ENCODE peak calls at places on chromosomes 13 and 19, in five cellular contexts. O is gastrocnemius medialis, I is A549, A is body of pancreas, G is transverse colon. Q is an unnamed sample.

GRCh38 chr13:48159436-48160225 is 64.7 kb upstream of the MED4 start:
- DNase-seq in O (no peak), I (no peak), A (no peak), G (no peak), Q (no peak)

GRCh38 chr13:98546402-98546801 is 30.5 kb downstream of the STK24 start:
- DNase-seq in O (no peak), I (no peak), A (no peak), G (no peak), Q (no peak)

GRCh38 chr19:5228932-5229777 is 111.5 kb downstream of the PTPRS start:
- DNase-seq in O (no peak), I (peak), A (no peak), G (no peak), Q (no peak)

GRCh38 chr19:33621065-33621785 is 528 bp upstream of the CHST8 start:
- DNase-seq in O (no peak), I (no peak), A (no peak), G (no peak), Q (no peak)

GRCh38 chr13:52454459-52454824 is 836 bp upstream of the CKAP2 start:
- DNase-seq in O (no peak), I (no peak), A (no peak), G (peak), Q (peak)

GRCh38 chr19:54209748-54210494 is 9.3 kb downstream of the RPS9 start:
- DNase-seq in O (peak), I (peak), A (peak), G (peak), Q (peak)

GRCh38 chr19:8148410-8149231 is 771 bp downstream of the FBN3 start:
- DNase-seq in O (no peak), I (no peak), A (no peak), G (no peak), Q (no peak)

GRCh38 chr19:3049089-3049488 is 13.2 kb downstream of the TLE5 start:
- DNase-seq in O (no peak), I (no peak), A (no peak), G (no peak), Q (no peak)

GRCh38 chr13:48831248-48831647 is 144.5 kb upstream of the FNDC3A start:
- DNase-seq in O (no peak), I (no peak), A (no peak), G (no peak), Q (no peak)

GRCh38 chr13:100818706-100819105 is 144.1 kb upstream of the TMTC4 start:
- DNase-seq in O (no peak), I (no peak), A (peak), G (no peak), Q (no peak)

GRCh38 chr13:51134763-51135365 is 23.8 kb upstream of the C13orf42 start:
- DNase-seq in O (no peak), I (no peak), A (no peak), G (no peak), Q (no peak)

GRCh38 chr19:44904426-44904994 is 1.1 kb upstream of the APOE start:
- DNase-seq in O (no peak), I (no peak), A (no peak), G (no peak), Q (no peak)

GRCh38 chr13:80783926-80784325 is 443.0 kb upstream of the SPRY2 start:
- DNase-seq in O (no peak), I (no peak), A (no peak), G (no peak), Q (no peak)

GRCh38 chr13:44576396-44577235 is 486 bp upstream of the TSC22D1 start:
- DNase-seq in O (no peak), I (no peak), A (peak), G (peak), Q (peak)

GRCh38 chr13:64158910-64159309 is 2743.3 kb upstream of the PCDH20 start:
- DNase-seq in O (no peak), I (no peak), A (no peak), G (no peak), Q (no peak)

GRCh38 chr13:23993439-23993980 is 96.2 kb upstream of the C1QTNF9B start:
- DNase-seq in O (no peak), I (no peak), A (no peak), G (no peak), Q (no peak)

GRCh38 chr13:99948411-99948810 is 23.2 kb downstream of the ZIC5 start:
- DNase-seq in O (no peak), I (no peak), A (no peak), G (no peak), Q (no peak)

GRCh38 chr13:110109910-110110309 is 197.0 kb downstream of the COL4A1 start:
- DNase-seq in O (peak), I (no peak), A (peak), G (peak), Q (no peak)

GRCh38 chr13:36418022-36418805 is 14.1 kb upstream of the CCNA1 start:
- DNase-seq in O (no peak), I (no peak), A (peak), G (no peak), Q (peak)

GRCh38 chr19:8617984-8618383 is 7.5 kb upstream of the ADAMTS10 start:
- DNase-seq in O (no peak), I (no peak), A (no peak), G (no peak), Q (no peak)

GRCh38 chr19:43639507-43640423 is at the start of gene CADM4:
- DNase-seq in O (no peak), I (no peak), A (peak), G (peak), Q (peak)

GRCh38 chr13:112142401-112142930 is 75.5 kb downstream of the SOX1 start:
- DNase-seq in O (no peak), I (no peak), A (no peak), G (no peak), Q (no peak)

GRCh38 chr13:112207124-112207523 is 140.2 kb downstream of the SOX1 start:
- DNase-seq in O (no peak), I (no peak), A (no peak), G (no peak), Q (no peak)

GRCh38 chr13:74047925-74048324 is 86.3 kb downstream of the KLF12 start:
- DNase-seq in O (no peak), I (peak), A (no peak), G (peak), Q (no peak)

GRCh38 chr13:107866666-107867623 is 348.4 kb downstream of the LIG4 start:
- DNase-seq in O (no peak), I (no peak), A (no peak), G (no peak), Q (no peak)

GRCh38 chr19:13339869-13340268 is 166.4 kb downstream of the CACNA1A start:
- DNase-seq in O (no peak), I (no peak), A (no peak), G (no peak), Q (no peak)

GRCh38 chr19:2727640-2727944 is 6.4 kb upstream of the DIRAS1 start:
- DNase-seq in O (no peak), I (no peak), A (no peak), G (no peak), Q (no peak)

GRCh38 chr13:94662274-94662945 is 49.9 kb downstream of the SOX21 start:
- DNase-seq in O (no peak), I (no peak), A (no peak), G (no peak), Q (peak)

GRCh38 chr13:44116562-44117315 is 237.0 kb downstream of the LACC1 start:
- DNase-seq in O (no peak), I (no peak), A (no peak), G (no peak), Q (peak)

GRCh38 chr13:66657165-66657895 is 572.8 kb downstream of the PCDH9 start:
- DNase-seq in O (no peak), I (peak), A (peak), G (no peak), Q (no peak)

GRCh38 chr19:42175952-42176648 is 41.4 kb downstream of the DEDD2 start:
- DNase-seq in O (no peak), I (peak), A (no peak), G (no peak), Q (no peak)

GRCh38 chr13:26216042-26216441 is 6.1 kb downstream of the RNF6 start:
- DNase-seq in O (no peak), I (no peak), A (no peak), G (no peak), Q (no peak)

GRCh38 chr13:56558698-56559320 is 581.9 kb upstream of the PRR20A start:
- DNase-seq in O (no peak), I (no peak), A (no peak), G (no peak), Q (no peak)

GRCh38 chr13:112587767-112588489 is at the start of gene TUBGCP3:
- DNase-seq in O (peak), I (peak), A (peak), G (peak), Q (peak)

GRCh38 chr13:66329988-66330429 is 900.1 kb downstream of the PCDH9 start:
- DNase-seq in O (no peak), I (no peak), A (no peak), G (no peak), Q (no peak)

GRCh38 chr13:102251817-102252216 is 150.0 kb downstream of the FGF14 start:
- DNase-seq in O (no peak), I (no peak), A (no peak), G (no peak), Q (no peak)

GRCh38 chr13:111370570-111371150 is 50.2 kb downstream of the TEX29 start:
- DNase-seq in O (no peak), I (no peak), A (no peak), G (no peak), Q (no peak)

DNA sequence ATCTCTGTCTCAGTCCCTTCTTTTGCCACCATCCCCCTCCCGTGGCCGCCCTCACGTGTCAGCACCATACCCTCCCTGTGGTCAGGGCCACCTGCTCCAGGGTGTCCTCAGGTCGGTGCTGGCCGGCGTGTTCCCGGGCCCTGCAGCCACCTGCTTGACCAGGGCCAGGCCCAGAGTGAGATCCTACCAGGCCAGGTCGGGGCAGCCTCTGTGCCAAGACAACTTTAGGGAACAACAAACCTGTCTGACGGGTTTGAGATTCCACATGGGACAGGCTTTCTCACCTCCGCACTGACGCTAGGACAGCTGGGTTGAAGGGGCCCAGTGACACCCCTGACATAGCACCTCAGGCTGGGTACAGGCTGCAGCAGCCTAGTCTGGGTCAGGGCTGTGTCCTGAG is 7.5 kb upstream of the SBNO2 start:
- DNase-seq in O (no peak), I (no peak), A (peak), G (peak), Q (no peak)
- TF ChIP-seq POLR2A in O (no peak), I (no peak), A (peak), G (no peak), Q (no peak)

GRCh38 chr19:16328824-16329482 is 4.3 kb downstream of the KLF2 start:
- DNase-seq in O (no peak), I (no peak), A (no peak), G (no peak), Q (peak)
- TF ChIP-seq POLR2A in O (no peak), I (no peak), A (no peak), G (peak), Q (no peak)

GRCh38 chr19:10332965-10333757 is at the start of gene RAVER1:
- DNase-seq in O (peak), I (peak), A (peak), G (peak), Q (peak)
- TF ChIP-seq POLR2A in O (peak), I (peak), A (peak), G (peak), Q (peak)

DNA sequence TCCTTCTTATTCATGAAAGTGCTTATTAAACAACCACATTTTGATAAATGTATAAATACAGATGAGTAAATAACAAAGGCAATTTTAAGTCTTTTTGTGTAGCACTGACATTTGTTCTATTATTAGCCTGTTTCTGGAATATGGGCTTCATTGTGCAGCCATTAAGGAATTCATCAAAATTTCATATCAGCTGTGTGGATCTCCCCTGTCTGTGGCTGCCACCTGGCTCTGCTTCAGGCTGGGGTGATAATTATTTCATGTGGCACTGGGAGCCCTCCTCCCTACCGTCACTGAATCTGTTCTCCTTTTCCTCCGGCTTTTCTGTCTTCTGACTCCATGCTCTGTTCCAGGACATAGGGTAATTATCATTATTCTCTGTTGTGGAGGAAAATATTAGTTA is 57.1 kb downstream of the LMO7 start:
- DNase-seq in O (no peak), I (no peak), A (no peak), G (no peak), Q (no peak)
- TF ChIP-seq POLR2A in O (no peak), I (no peak), A (no peak), G (no peak), Q (no peak)

Q was measured in erythroblast.